ENCODE peak calls at places on chromosomes 11 and 22, in five cellular contexts. A is HEK293T, M is H1, U is NT2/D1, F is GM12878. D is an unnamed sample.

GRCh38 chr22:47681766-47682165 is 919.3 kb downstream of the TBC1D22A start:
- DNase-seq in A (no peak), M (peak), U (no peak), F (no peak), D (no peak)

GRCh38 chr22:37815593-37815992 is 7.6 kb upstream of the GALR3 start:
- DNase-seq in A (no peak), M (no peak), U (no peak), F (no peak), D (no peak)

GRCh38 chr11:17788084-17788483 is 53.5 kb downstream of the KCNC1 start:
- DNase-seq in A (no peak), M (no peak), U (no peak), F (no peak), D (no peak)

GRCh38 chr22:42270512-42271190 is at the start of gene TCF20:
- DNase-seq in A (peak), M (peak), U (no peak), F (no peak), D (peak)

GRCh38 chr11:57567512-57568329 is at the start of gene UBE2L6:
- DNase-seq in A (peak), M (peak), U (no peak), F (no peak), D (no peak)

GRCh38 chr11:6812391-6813005 is 13.0 kb upstream of the OR6A2 start:
- DNase-seq in A (peak), M (no peak), U (peak), F (peak), D (peak)

GRCh38 chr11:16587670-16588069 is 150.8 kb upstream of the C11orf58 start:
- DNase-seq in A (no peak), M (no peak), U (no peak), F (no peak), D (no peak)

GRCh38 chr11:43955381-43956118 is 13.1 kb downstream of the C11orf96 start:
- DNase-seq in A (no peak), M (no peak), U (no peak), F (no peak), D (no peak)

GRCh38 chr11:32213223-32213622 is 122.3 kb downstream of the RCN1 start:
- DNase-seq in A (no peak), M (no peak), U (no peak), F (no peak), D (no peak)

GRCh38 chr11:30635401-30635989 is 49.3 kb upstream of the MPPED2 start:
- DNase-seq in A (peak), M (peak), U (no peak), F (no peak), D (no peak)

GRCh38 chr22:36088292-36088691 is 59.7 kb upstream of the RBFOX2 start:
- DNase-seq in A (no peak), M (no peak), U (no peak), F (no peak), D (no peak)

GRCh38 chr11:37804666-37805065 is 1206.6 kb upstream of the RAG2 start:
- DNase-seq in A (no peak), M (no peak), U (no peak), F (no peak), D (no peak)
- TF ChIP-seq SUZ12 in A (no peak), M (no peak), U (no peak), F (no peak), D (no peak)

GRCh38 chr11:61448552-61448927 is 18.6 kb downstream of the SDHAF2 start:
- DNase-seq in A (no peak), M (no peak), U (no peak), F (no peak), D (no peak)

GRCh38 chr11:61445535-61445934 is 15.6 kb downstream of the SDHAF2 start:
- DNase-seq in A (no peak), M (no peak), U (no peak), F (no peak), D (no peak)

GRCh38 chr11:61452825-61453224 is 22.9 kb downstream of the SDHAF2 start:
- DNase-seq in A (no peak), M (no peak), U (no peak), F (no peak), D (no peak)

GRCh38 chr11:61446211-61446651 is 16.3 kb downstream of the SDHAF2 start:
- DNase-seq in A (peak), M (peak), U (peak), F (no peak), D (peak)

GRCh38 chr11:61447601-61448551 is 18.0 kb downstream of the SDHAF2 start:
- DNase-seq in A (no peak), M (no peak), U (no peak), F (no peak), D (no peak)
- TF ChIP-seq SUZ12 in A (no peak), M (no peak), U (no peak), F (no peak), D (no peak)

GRCh38 chr22:26687439-26687838 is 30.1 kb downstream of the MIAT start:
- DNase-seq in A (no peak), M (no peak), U (no peak), F (no peak), D (no peak)
- TF ChIP-seq SUZ12 in A (no peak), M (no peak), U (no peak), F (no peak), D (no peak)

GRCh38 chr11:77188912-77189491 is 61.0 kb downstream of the MYO7A start:
- DNase-seq in A (no peak), M (no peak), U (no peak), F (no peak), D (no peak)

GRCh38 chr11:77188323-77188911 is 60.4 kb downstream of the MYO7A start:
- DNase-seq in A (peak), M (peak), U (peak), F (peak), D (peak)

GRCh38 chr11:77186302-77186701 is 58.3 kb downstream of the MYO7A start:
- DNase-seq in A (no peak), M (no peak), U (no peak), F (no peak), D (no peak)

GRCh38 chr11:77187105-77187750 is 59.2 kb downstream of the MYO7A start:
- DNase-seq in A (no peak), M (no peak), U (no peak), F (no peak), D (no peak)

GRCh38 chr11:77187776-77188175 is 59.7 kb downstream of the MYO7A start:
- DNase-seq in A (no peak), M (no peak), U (no peak), F (no peak), D (no peak)
- TF ChIP-seq SUZ12 in A (no peak), M (no peak), U (no peak), F (no peak), D (no peak)

GRCh38 chr11:70354629-70355028 is 43.7 kb upstream of the CTTN start:
- DNase-seq in A (no peak), M (peak), U (no peak), F (no peak), D (no peak)

GRCh38 chr11:70352601-70353000 is 45.7 kb upstream of the CTTN start:
- DNase-seq in A (no peak), M (peak), U (no peak), F (no peak), D (no peak)

GRCh38 chr11:70352074-70352473 is 46.3 kb upstream of the CTTN start:
- DNase-seq in A (no peak), M (no peak), U (no peak), F (no peak), D (no peak)

GRCh38 chr11:70353329-70353728 is 45.0 kb upstream of the CTTN start:
- DNase-seq in A (no peak), M (peak), U (no peak), F (no peak), D (no peak)

GRCh38 chr11:70353900-70354568 is 44.3 kb upstream of the CTTN start:
- DNase-seq in A (no peak), M (peak), U (no peak), F (no peak), D (no peak)
- TF ChIP-seq SUZ12 in A (no peak), M (no peak), U (no peak), F (no peak), D (no peak)

GRCh38 chr22:26086359-26086758 is 82.9 kb upstream of the SEZ6L start:
- DNase-seq in A (no peak), M (no peak), U (no peak), F (no peak), D (no peak)
- TF ChIP-seq SUZ12 in A (no peak), M (no peak), U (no peak), F (no peak), D (no peak)

GRCh38 chr11:117016747-117017146 is 81.5 kb downstream of the SIK3 start:
- DNase-seq in A (no peak), M (no peak), U (no peak), F (no peak), D (no peak)
- TF ChIP-seq SUZ12 in A (no peak), M (no peak), U (no peak), F (no peak), D (no peak)

D was measured in HepG2.